ENCODE peak calls at places on chromosomes 16 and 17, in eight cellular contexts. One of them, this sample, is unnamed.
A peak's percentile ranks its signal among the peaks of the same experiment; 100 is the strongest.

GRCh38 chr17:77665833-77666232 is 292.7 kb upstream of the TNRC6C start:
- DNase-seq in HCT116: no peak
- DNase-seq in endothelial cell of umbilical vein: no peak
- DNase-seq in breast epithelium: no peak
- DNase-seq in GM23338: no peak
- DNase-seq in K562: no peak
- DNase-seq in stomach: no peak
- DNase-seq in prostate gland: no peak
- DNase-seq in this sample: no peak

GRCh38 chr17:65163990-65164495 is 26.9 kb downstream of the RGS9 start:
- DNase-seq in breast epithelium: no peak
- DNase-seq in prostate gland: no peak
- DNase-seq in HCT116: peak; percentile 12
- DNase-seq in endothelial cell of umbilical vein: no peak
- DNase-seq in GM23338: no peak
- DNase-seq in stomach: peak; percentile 41
- DNase-seq in K562: peak; percentile 68
- DNase-seq in this sample: no peak

GRCh38 chr16:53054670-53055485 is at the start of gene CHD9:
- DNase-seq in GM23338: peak; percentile 94
- DNase-seq in K562: peak; percentile 90
- DNase-seq in prostate gland: peak; percentile 79
- DNase-seq in breast epithelium: peak; percentile 68
- DNase-seq in HCT116: peak; percentile 72
- DNase-seq in endothelial cell of umbilical vein: peak; percentile 87
- DNase-seq in stomach: peak; percentile 89
- DNase-seq in this sample: peak; percentile 94

GRCh38 chr16:20849587-20850390 is 43.5 kb downstream of the REXO5 start:
- DNase-seq in stomach: peak; percentile 75
- DNase-seq in endothelial cell of umbilical vein: peak; percentile 81
- DNase-seq in K562: peak; percentile 48
- DNase-seq in prostate gland: peak; percentile 59
- DNase-seq in breast epithelium: peak; percentile 71
- DNase-seq in GM23338: peak; percentile 80
- DNase-seq in HCT116: peak; percentile 40
- DNase-seq in this sample: peak; percentile 84

GRCh38 chr16:17053536-17054160 is 417.1 kb downstream of the XYLT1 start:
- DNase-seq in endothelial cell of umbilical vein: no peak
- DNase-seq in K562: no peak
- DNase-seq in prostate gland: no peak
- DNase-seq in breast epithelium: no peak
- DNase-seq in HCT116: no peak
- DNase-seq in stomach: no peak
- DNase-seq in GM23338: peak; percentile 46
- DNase-seq in this sample: no peak

GRCh38 chr17:43579570-43580140 is 33.5 kb upstream of the ETV4 start:
- DNase-seq in HCT116: no peak
- DNase-seq in K562: no peak
- DNase-seq in GM23338: no peak
- DNase-seq in prostate gland: no peak
- DNase-seq in breast epithelium: no peak
- DNase-seq in endothelial cell of umbilical vein: no peak
- DNase-seq in stomach: no peak
- DNase-seq in this sample: no peak

GRCh38 chr17:30558313-30559195 is 81.3 kb downstream of the GOSR1 start:
- DNase-seq in endothelial cell of umbilical vein: no peak
- DNase-seq in K562: no peak
- DNase-seq in breast epithelium: peak; percentile 30
- DNase-seq in GM23338: no peak
- DNase-seq in prostate gland: no peak
- DNase-seq in HCT116: no peak
- DNase-seq in stomach: peak; percentile 19
- DNase-seq in this sample: no peak

GRCh38 chr17:78529251-78529650 is 47.9 kb downstream of the DNAH17 start:
- DNase-seq in breast epithelium: no peak
- DNase-seq in HCT116: no peak
- DNase-seq in GM23338: no peak
- DNase-seq in endothelial cell of umbilical vein: no peak
- DNase-seq in K562: no peak
- DNase-seq in stomach: no peak
- DNase-seq in prostate gland: no peak
- DNase-seq in this sample: no peak

GRCh38 chr17:50151937-50152547 is 1.6 kb upstream of the PPP1R9B start:
- DNase-seq in breast epithelium: no peak
- DNase-seq in endothelial cell of umbilical vein: peak; percentile 81
- DNase-seq in prostate gland: peak; percentile 91
- DNase-seq in HCT116: peak; percentile 95
- DNase-seq in K562: peak; percentile 70
- DNase-seq in GM23338: peak; percentile 96
- DNase-seq in stomach: peak; percentile 83
- DNase-seq in this sample: peak; percentile 93

GRCh38 chr17:40139566-40140058 is 725 bp upstream of the CASC3 start:
- DNase-seq in endothelial cell of umbilical vein: no peak
- DNase-seq in stomach: no peak
- DNase-seq in breast epithelium: no peak
- DNase-seq in prostate gland: peak; percentile 33
- DNase-seq in GM23338: no peak
- DNase-seq in HCT116: no peak
- DNase-seq in K562: no peak
- DNase-seq in this sample: no peak

GRCh38 chr17:79927136-79927661 is 88.0 kb upstream of the CBX4 start:
- DNase-seq in stomach: no peak
- DNase-seq in breast epithelium: no peak
- DNase-seq in endothelial cell of umbilical vein: no peak
- DNase-seq in GM23338: no peak
- DNase-seq in prostate gland: no peak
- DNase-seq in HCT116: no peak
- DNase-seq in K562: no peak
- DNase-seq in this sample: no peak

GRCh38 chr16:56758930-56759329 is 29.0 kb downstream of the NUP93 start:
- DNase-seq in prostate gland: no peak
- DNase-seq in breast epithelium: no peak
- DNase-seq in GM23338: no peak
- DNase-seq in stomach: no peak
- DNase-seq in K562: no peak
- DNase-seq in endothelial cell of umbilical vein: no peak
- DNase-seq in HCT116: no peak
- DNase-seq in this sample: no peak

GRCh38 chr16:12994402-12994801 is 93.0 kb downstream of the SHISA9 start:
- DNase-seq in breast epithelium: no peak
- DNase-seq in prostate gland: no peak
- DNase-seq in GM23338: no peak
- DNase-seq in HCT116: no peak
- DNase-seq in endothelial cell of umbilical vein: no peak
- DNase-seq in stomach: no peak
- DNase-seq in K562: no peak
- DNase-seq in this sample: no peak

GRCh38 chr16:72073831-72074230 is 10.8 kb downstream of the HPR start:
- DNase-seq in GM23338: no peak
- DNase-seq in prostate gland: no peak
- DNase-seq in HCT116: no peak
- DNase-seq in K562: no peak
- DNase-seq in stomach: peak; percentile 31
- DNase-seq in endothelial cell of umbilical vein: no peak
- DNase-seq in breast epithelium: no peak
- DNase-seq in this sample: no peak

GRCh38 chr16:73020409-73020884 is 27.5 kb downstream of the ZFHX3 start:
- DNase-seq in prostate gland: peak; percentile 58
- DNase-seq in HCT116: peak; percentile 72
- DNase-seq in K562: peak; percentile 19
- DNase-seq in GM23338: no peak
- DNase-seq in stomach: peak; percentile 90
- DNase-seq in endothelial cell of umbilical vein: peak; percentile 89
- DNase-seq in breast epithelium: no peak
- DNase-seq in this sample: peak; percentile 82

GRCh38 chr16:8716592-8716991 is 42.2 kb downstream of the ABAT start:
- DNase-seq in K562: no peak
- DNase-seq in breast epithelium: no peak
- DNase-seq in prostate gland: peak; percentile 75
- DNase-seq in endothelial cell of umbilical vein: no peak
- DNase-seq in HCT116: no peak
- DNase-seq in stomach: no peak
- DNase-seq in GM23338: no peak
- DNase-seq in this sample: no peak

GRCh38 chr16:65154321-65154720 is 32.5 kb upstream of the CDH11 start:
- DNase-seq in GM23338: peak; percentile 76
- DNase-seq in stomach: no peak
- DNase-seq in prostate gland: no peak
- DNase-seq in HCT116: no peak
- DNase-seq in endothelial cell of umbilical vein: no peak
- DNase-seq in K562: no peak
- DNase-seq in breast epithelium: no peak
- DNase-seq in this sample: no peak

GRCh38 chr16:49884033-49884707 is 28.3 kb upstream of the ZNF423 start:
- DNase-seq in HCT116: no peak
- DNase-seq in breast epithelium: no peak
- DNase-seq in endothelial cell of umbilical vein: no peak
- DNase-seq in K562: no peak
- DNase-seq in GM23338: no peak
- DNase-seq in prostate gland: no peak
- DNase-seq in stomach: no peak
- DNase-seq in this sample: no peak

GRCh38 chr17:80030730-80031410 is 4.8 kb downstream of the TBC1D16 start:
- DNase-seq in HCT116: no peak
- DNase-seq in endothelial cell of umbilical vein: no peak
- DNase-seq in breast epithelium: peak; percentile 92
- DNase-seq in prostate gland: peak; percentile 94
- DNase-seq in GM23338: no peak
- DNase-seq in stomach: peak; percentile 92
- DNase-seq in K562: no peak
- DNase-seq in this sample: no peak

GRCh38 chr16:12262454-12263180 is 286.1 kb downstream of the SNX29 start:
- DNase-seq in HCT116: no peak
- DNase-seq in K562: no peak
- DNase-seq in GM23338: no peak
- DNase-seq in breast epithelium: peak; percentile 56
- DNase-seq in endothelial cell of umbilical vein: no peak
- DNase-seq in prostate gland: peak; percentile 77
- DNase-seq in stomach: peak; percentile 44
- DNase-seq in this sample: no peak

GRCh38 chr17:8609910-8610309 is 20.6 kb downstream of the MYH10 start:
- DNase-seq in GM23338: no peak
- DNase-seq in endothelial cell of umbilical vein: no peak
- DNase-seq in HCT116: no peak
- DNase-seq in stomach: no peak
- DNase-seq in K562: no peak
- DNase-seq in prostate gland: no peak
- DNase-seq in breast epithelium: no peak
- DNase-seq in this sample: no peak

GRCh38 chr16:57185446-57185944 is 344 bp downstream of the PSME3IP1 start:
- DNase-seq in K562: peak; percentile 55
- DNase-seq in breast epithelium: peak; percentile 63
- DNase-seq in HCT116: no peak
- DNase-seq in endothelial cell of umbilical vein: no peak
- DNase-seq in stomach: peak; percentile 53
- DNase-seq in prostate gland: peak; percentile 30
- DNase-seq in GM23338: peak; percentile 57
- DNase-seq in this sample: peak; percentile 82

GRCh38 chr16:14559809-14560227 is 70.2 kb downstream of the PARN start:
- DNase-seq in prostate gland: peak; percentile 65
- DNase-seq in HCT116: no peak
- DNase-seq in GM23338: no peak
- DNase-seq in endothelial cell of umbilical vein: no peak
- DNase-seq in breast epithelium: no peak
- DNase-seq in K562: no peak
- DNase-seq in stomach: peak; percentile 67
- DNase-seq in this sample: no peak

GRCh38 chr17:62876063-62876462 is 67.9 kb upstream of the MARCHF10 start:
- DNase-seq in K562: no peak
- DNase-seq in GM23338: no peak
- DNase-seq in breast epithelium: no peak
- DNase-seq in HCT116: no peak
- DNase-seq in prostate gland: no peak
- DNase-seq in stomach: no peak
- DNase-seq in endothelial cell of umbilical vein: peak; percentile 79
- DNase-seq in this sample: no peak

GRCh38 chr16:25690563-25691143 is 1.1 kb upstream of the HS3ST4 start:
- DNase-seq in K562: no peak
- DNase-seq in HCT116: no peak
- DNase-seq in breast epithelium: no peak
- DNase-seq in prostate gland: no peak
- DNase-seq in GM23338: peak; percentile 6
- DNase-seq in endothelial cell of umbilical vein: no peak
- DNase-seq in stomach: peak; percentile 41
- DNase-seq in this sample: no peak

GRCh38 chr17:3574231-3574630 is 16.6 kb upstream of the TRPV3 start:
- DNase-seq in stomach: no peak
- DNase-seq in breast epithelium: no peak
- DNase-seq in K562: no peak
- DNase-seq in prostate gland: no peak
- DNase-seq in GM23338: no peak
- DNase-seq in endothelial cell of umbilical vein: no peak
- DNase-seq in HCT116: no peak
- DNase-seq in this sample: no peak

GRCh38 chr16:84504420-84505248 is at the start of gene MEAK7:
- DNase-seq in K562: peak; percentile 100
- DNase-seq in breast epithelium: peak; percentile 99
- DNase-seq in GM23338: peak; percentile 99
- DNase-seq in stomach: peak; percentile 99
- DNase-seq in prostate gland: peak; percentile 99
- DNase-seq in endothelial cell of umbilical vein: peak; percentile 98
- DNase-seq in HCT116: peak; percentile 98
- DNase-seq in this sample: peak; percentile 99

GRCh38 chr16:4320571-4321137 is 4.8 kb downstream of the GLIS2 start:
- DNase-seq in K562: no peak
- DNase-seq in breast epithelium: no peak
- DNase-seq in endothelial cell of umbilical vein: no peak
- DNase-seq in stomach: no peak
- DNase-seq in GM23338: no peak
- DNase-seq in HCT116: no peak
- DNase-seq in prostate gland: no peak
- DNase-seq in this sample: peak; percentile 65
- H3K27ac ChIP-seq in K562: no peak overlapping the region
- H3K27ac ChIP-seq in breast epithelium: peak overlapping the region; percentile 62
- H3K27ac ChIP-seq in endothelial cell of umbilical vein: peak overlapping the region; percentile 7
- H3K27ac ChIP-seq in stomach: peak overlapping the region; percentile 92
- H3K27ac ChIP-seq in GM23338: no peak overlapping the region
- H3K27ac ChIP-seq in HCT116: peak overlapping the region; percentile 12
- H3K27ac ChIP-seq in prostate gland: peak overlapping the region; percentile 81
- H3K27ac ChIP-seq in this sample: peak overlapping the region; percentile 98

GRCh38 chr17:46044286-46044928 is 45.4 kb downstream of the STH start:
- DNase-seq in GM23338: peak; percentile 96
- DNase-seq in endothelial cell of umbilical vein: peak; percentile 93
- DNase-seq in breast epithelium: no peak
- DNase-seq in K562: peak; percentile 52
- DNase-seq in stomach: peak; percentile 81
- DNase-seq in prostate gland: peak; percentile 92
- DNase-seq in HCT116: peak; percentile 75
- DNase-seq in this sample: peak; percentile 92
- TF ChIP-seq POLR2AphosphoS5 in GM23338: no peak
- TF ChIP-seq POLR2AphosphoS5 in endothelial cell of umbilical vein: peak; percentile 33
- TF ChIP-seq POLR2AphosphoS5 in breast epithelium: peak; percentile 62
- TF ChIP-seq POLR2AphosphoS5 in K562: no peak
- TF ChIP-seq POLR2AphosphoS5 in stomach: peak; percentile 41
- TF ChIP-seq POLR2AphosphoS5 in prostate gland: peak; percentile 92
- TF ChIP-seq POLR2AphosphoS5 in HCT116: peak; percentile 31
- TF ChIP-seq POLR2AphosphoS5 in this sample: peak; percentile 63

GRCh38 chr16:3654249-3654991 is at the start of gene DNASE1:
- DNase-seq in GM23338: peak; percentile 93
- DNase-seq in prostate gland: no peak
- DNase-seq in breast epithelium: no peak
- DNase-seq in HCT116: peak; percentile 47
- DNase-seq in K562: peak; percentile 81
- DNase-seq in endothelial cell of umbilical vein: peak; percentile 42
- DNase-seq in stomach: peak; percentile 66
- DNase-seq in this sample: peak; percentile 71
- H3K36me3 ChIP-seq in GM23338: peaks cover 9% of the 10 kb centered on the region
- H3K36me3 ChIP-seq in prostate gland: peaks cover 3% of the 10 kb centered on the region
- H3K36me3 ChIP-seq in breast epithelium: peaks cover 9% of the 10 kb centered on the region
- H3K36me3 ChIP-seq in HCT116: peaks cover 22% of the 10 kb centered on the region
- H3K36me3 ChIP-seq in K562: peaks cover 70% of the 10 kb centered on the region
- H3K36me3 ChIP-seq in endothelial cell of umbilical vein: peaks cover 32% of the 10 kb centered on the region
- H3K36me3 ChIP-seq in stomach: peaks cover 71% of the 10 kb centered on the region
- H3K36me3 ChIP-seq in this sample: peaks cover 4% of the 10 kb centered on the region

GRCh38 chr17:68599091-68599872 is 1.9 kb downstream of the FAM20A start:
- DNase-seq in K562: no peak
- DNase-seq in stomach: no peak
- DNase-seq in endothelial cell of umbilical vein: no peak
- DNase-seq in breast epithelium: no peak
- DNase-seq in prostate gland: no peak
- DNase-seq in GM23338: peak; percentile 28
- DNase-seq in HCT116: no peak
- DNase-seq in this sample: no peak
- H3K27ac ChIP-seq in K562: no peak overlapping the region
- H3K27ac ChIP-seq in stomach: peak overlapping the region; percentile 92
- H3K27ac ChIP-seq in endothelial cell of umbilical vein: no peak overlapping the region
- H3K27ac ChIP-seq in breast epithelium: peak overlapping the region; percentile 73
- H3K27ac ChIP-seq in prostate gland: no peak overlapping the region
- H3K27ac ChIP-seq in GM23338: no peak overlapping the region
- H3K27ac ChIP-seq in HCT116: no peak overlapping the region
- H3K27ac ChIP-seq in this sample: peak overlapping the region; percentile 69

This sample was measured in sigmoid colon.